ENCODE peak calls at places on chromosomes 7 and 10, in six cellular contexts. T is cardiac fibroblast, Q is NCI-H1417, U is COR-L47, X is mucosa of descending colon, P is mesendoderm. B is an unnamed sample.
A peak's percentile ranks its signal among the peaks of the same experiment; 100 is the strongest.

GRCh38 chr10:23408330-23408976 is 30.4 kb upstream of the OTUD1 start:
- DNase-seq in T (peak; percentile 31), X (no peak), U (no peak), Q (no peak), P (no peak), B (no peak)

GRCh38 chr7:109343662-109344061 is 774.0 kb downstream of the DNAJB9 start:
- DNase-seq in X (no peak), U (no peak), P (no peak), T (peak; percentile 5), Q (no peak), B (no peak)

GRCh38 chr10:71268247-71268691 is 50.8 kb upstream of the SLC29A3 start:
- DNase-seq in Q (peak; percentile 22), U (no peak), X (no peak), T (peak; percentile 65), P (peak; percentile 82), B (no peak)

GRCh38 chr10:42367532-42368230 is 270.7 kb downstream of the ZNF33B start:
- DNase-seq in X (peak; percentile 56), T (peak; percentile 98), Q (peak; percentile 3), P (peak; percentile 80), U (no peak), B (peak; percentile 82)

GRCh38 chr10:92413011-92413410 is 122.0 kb downstream of the MARCHF5 start:
- DNase-seq in T (no peak), Q (no peak), U (no peak), X (no peak), P (no peak), B (no peak)

GRCh38 chr10:2460846-2461245 is 606.5 kb upstream of the PFKP start:
- DNase-seq in T (no peak), P (no peak), Q (no peak), U (no peak), X (no peak), B (no peak)

GRCh38 chr7:34128762-34129161 is 223.4 kb downstream of the BMPER start:
- DNase-seq in P (no peak), X (no peak), Q (no peak), T (peak; percentile 66), U (no peak), B (peak; percentile 29)

GRCh38 chr10:92204238-92204637 is 86.6 kb downstream of the CPEB3 start:
- DNase-seq in Q (peak; percentile 65), T (no peak), X (no peak), U (peak; percentile 9), P (no peak), B (no peak)

GRCh38 chr10:29735628-29736324 is 101.0 kb upstream of the SVIL start:
- DNase-seq in U (peak; percentile 73), Q (peak; percentile 74), P (peak; percentile 88), X (peak; percentile 91), T (peak; percentile 73), B (peak; percentile 88)

GRCh38 chr10:69914373-69915268 is 112.9 kb downstream of the COL13A1 start:
- DNase-seq in U (no peak), Q (peak; percentile 74), P (peak; percentile 81), T (peak; percentile 78), X (no peak), B (peak; percentile 12)

GRCh38 chr10:115164220-115164619 is 71.1 kb downstream of the ATRNL1 start:
- DNase-seq in U (no peak), P (no peak), T (no peak), Q (no peak), X (no peak), B (no peak)

GRCh38 chr7:117007285-117007684 is 54.0 kb downstream of the ST7 start:
- DNase-seq in Q (no peak), X (no peak), U (no peak), T (no peak), P (no peak), B (no peak)